ENCODE peak calls at places on chromosomes 3 and 15, in six cellular contexts. L, I, N, V, F and C are unnamed samples.

GRCh38 chr15:49900836-49901235 is 218.2 kb downstream of the ATP8B4 start:
- DNase-seq in I (no peak), V (no peak), F (no peak), N (no peak), L (no peak), C (no peak)

GRCh38 chr3:50172615-50173220 is 17.6 kb downstream of the SEMA3F start:
- DNase-seq in N (no peak), L (no peak), V (no peak), I (no peak), F (no peak), C (no peak)

GRCh38 chr15:20358066-20358780 is 183.4 kb downstream of the GOLGA6L6 start:
- DNase-seq in L (no peak), I (peak), F (no peak), N (no peak), V (no peak), C (no peak)

GRCh38 chr3:45224824-45225464 is 1.1 kb downstream of the TMEM158 start:
- DNase-seq in F (peak), I (peak), L (peak), N (peak), V (peak), C (no peak)

GRCh38 chr3:134373278-134373941 is 837 bp downstream of the AMOTL2 start:
- DNase-seq in N (peak), I (peak), L (no peak), F (peak), V (no peak), C (no peak)

GRCh38 chr3:8984081-8984480 is 20.8 kb upstream of the RAD18 start:
- DNase-seq in I (no peak), L (no peak), V (no peak), F (no peak), N (no peak), C (no peak)

GRCh38 chr15:73986055-73986775 is 5.9 kb downstream of the STOML1 start:
- DNase-seq in F (no peak), L (no peak), I (no peak), N (no peak), V (no peak), C (no peak)

GRCh38 chr3:63979093-63979492 is 44.2 kb downstream of the PSMD6 start:
- DNase-seq in I (no peak), V (no peak), L (no peak), F (no peak), N (no peak), C (peak)

GRCh38 chr15:45704329-45705249 is 69.8 kb downstream of the SQOR start:
- DNase-seq in L (no peak), N (peak), I (peak), F (peak), V (no peak), C (no peak)

GRCh38 chr15:31045606-31046005 is 54.2 kb upstream of the MTMR10 start:
- DNase-seq in N (no peak), I (no peak), F (no peak), V (peak), L (no peak), C (no peak)

GRCh38 chr3:197201840-197202452 is 96.5 kb downstream of the DLG1 start:
- DNase-seq in I (no peak), F (no peak), N (no peak), L (no peak), V (no peak), C (no peak)

GRCh38 chr3:20080956-20081554 is 40.8 kb downstream of the KAT2B start:
- DNase-seq in N (no peak), V (no peak), I (peak), F (no peak), L (peak), C (no peak)

GRCh38 chr15:38879909-38880471 is 315.4 kb upstream of the RASGRP1 start:
- DNase-seq in V (no peak), I (no peak), N (no peak), L (no peak), F (no peak), C (no peak)
- H3K4me3 ChIP-seq in V (no peak), I (no peak), N (no peak), L (no peak), F (no peak), C (no peak)

GRCh38 chr15:83283813-83284562 is 476 bp downstream of the BNC1 start:
- DNase-seq in V (no peak), N (peak), L (no peak), F (peak), I (no peak), C (no peak)
- H3K4me3 ChIP-seq in V (no peak), N (peak), L (no peak), F (peak), I (no peak), C (no peak)

GRCh38 chr15:101135532-101136166 is 116.2 kb downstream of the CHSY1 start:
- DNase-seq in I (peak), V (peak), N (no peak), F (no peak), L (peak), C (no peak)
- H3K4me3 ChIP-seq in I (no peak), V (peak), N (no peak), F (no peak), L (no peak), C (no peak)

GRCh38 chr3:16266714-16267113 is 1.7 kb downstream of the OXNAD1 start:
- DNase-seq in F (no peak), N (no peak), V (peak), L (no peak), I (no peak), C (no peak)
- H3K4me3 ChIP-seq in F (peak), N (peak), V (peak), L (peak), I (no peak), C (no peak)